ENCODE peak calls at places on chromosomes 3 and 15, in six cellular contexts. J is endodermal cell; Y is dorsolateral prefrontal cortex; T is GM12865; U is CD8-positive, alpha-beta T cell; K is naive thymus-derived CD4-positive, alpha-beta T cell. X is an unnamed sample.
A peak's percentile ranks its signal among the peaks of the same experiment; 100 is the strongest.

GRCh38 chr3:98596902-98597500 is 3.6 kb upstream of the CPOX start:
- DNase-seq in T (peak; percentile 67), K (peak; percentile 43), U (no peak), Y (no peak), J (no peak), X (no peak)

GRCh38 chr3:9986230-9986725 is 363 bp downstream of the EMC3 start:
- DNase-seq in Y (no peak), K (no peak), U (no peak), T (no peak), J (no peak), X (no peak)

GRCh38 chr3:149534671-149535394 is 60.3 kb downstream of the TM4SF4 start:
- DNase-seq in U (no peak), Y (peak; percentile 55), J (peak; percentile 70), K (no peak), T (no peak), X (peak; percentile 36)

GRCh38 chr3:72444642-72445223 is 403.5 kb downstream of the SHQ1 start:
- DNase-seq in Y (no peak), U (no peak), J (no peak), K (peak; percentile 34), T (peak; percentile 37), X (no peak)

GRCh38 chr3:42043116-42043796 is 47.9 kb upstream of the TRAK1 start:
- DNase-seq in J (peak; percentile 92), Y (no peak), K (no peak), T (no peak), U (no peak), X (no peak)

GRCh38 chr3:8549354-8549753 is 47.7 kb downstream of the LMCD1 start:
- DNase-seq in K (no peak), T (no peak), J (no peak), U (no peak), Y (no peak), X (no peak)

GRCh38 chr3:69209413-69209812 is 87.0 kb upstream of the LMOD3 start:
- DNase-seq in K (no peak), Y (no peak), J (no peak), T (no peak), U (no peak), X (no peak)

GRCh38 chr3:9293066-9293465 is 43.6 kb upstream of the SRGAP3 start:
- DNase-seq in U (no peak), J (no peak), K (no peak), T (no peak), Y (no peak), X (no peak)

GRCh38 chr15:62914461-62915079 is 128.0 kb upstream of the TPM1 start:
- DNase-seq in J (no peak), T (no peak), U (no peak), Y (no peak), K (no peak), X (no peak)

GRCh38 chr15:95690631-95691340 is 639.7 kb upstream of the NR2F2 start:
- DNase-seq in T (peak; percentile 64), K (no peak), J (no peak), U (no peak), Y (no peak), X (no peak)

GRCh38 chr3:100437879-100438622 is 36.7 kb downstream of the LNP1 start:
- DNase-seq in K (no peak), T (no peak), Y (no peak), J (no peak), U (no peak), X (no peak)

GRCh38 chr15:87619161-87619960 is 637.2 kb downstream of the NTRK3 start:
- DNase-seq in Y (no peak), U (no peak), K (no peak), T (no peak), J (peak; percentile 45), X (no peak)

DNA sequence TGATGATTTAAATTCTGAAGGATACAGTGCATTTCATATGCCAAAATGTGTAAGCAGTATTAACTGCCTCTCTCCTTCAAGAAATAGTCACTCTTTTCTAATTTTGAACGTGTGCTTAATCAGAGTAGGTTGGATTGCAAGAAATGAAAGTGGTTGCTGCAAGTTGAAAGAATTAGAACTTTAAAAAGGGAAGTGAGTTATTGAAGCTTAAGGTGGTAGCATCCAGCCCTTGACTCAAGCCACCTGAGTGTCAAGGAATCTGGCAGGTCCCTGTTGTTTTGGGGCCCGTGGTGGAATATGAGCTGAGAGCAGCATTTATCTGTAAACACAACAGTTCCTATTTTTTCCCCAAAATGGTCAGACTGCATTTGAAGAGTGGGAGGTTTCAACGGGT is 1.7 kb downstream of the ITPR1 start:
- DNase-seq in Y (no peak), K (no peak), U (no peak), T (peak; percentile 54), J (no peak), X (no peak)
- H3K4me3 ChIP-seq in Y (peak overlapping the region; percentile 74), K (peak overlapping the region; percentile 84), U (peak overlapping the region; percentile 97), T (peak overlapping the region; percentile 86), J (peak overlapping the region; percentile 93), X (peak overlapping the region; percentile 86)

DNA sequence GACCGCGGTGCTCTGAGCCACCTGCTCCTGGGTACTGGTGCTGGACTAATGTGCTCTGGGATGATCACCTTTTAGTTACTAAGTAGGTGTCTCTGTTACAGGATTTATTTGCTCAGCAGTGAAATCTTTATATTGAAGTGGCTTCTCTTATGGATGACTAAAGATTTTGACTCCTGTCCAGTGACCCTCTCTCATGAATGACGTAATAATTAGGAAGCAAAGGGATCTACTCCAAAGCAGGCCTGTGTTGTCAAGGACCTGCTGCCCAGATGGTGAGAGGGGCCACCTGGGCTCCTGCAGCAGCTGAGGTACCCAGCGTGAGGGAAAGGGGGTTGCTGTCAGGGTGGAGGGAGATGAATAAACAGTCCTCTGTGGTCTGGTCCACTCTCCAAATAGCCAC is 263.6 kb downstream of the GABRG3 start:
- DNase-seq in T (no peak), Y (no peak), J (no peak), K (no peak), U (no peak), X (no peak)
- H3K4me3 ChIP-seq in T (no peak overlapping the region), Y (no peak overlapping the region), J (no peak overlapping the region), K (no peak overlapping the region), U (no peak overlapping the region), X (no peak overlapping the region)

DNA sequence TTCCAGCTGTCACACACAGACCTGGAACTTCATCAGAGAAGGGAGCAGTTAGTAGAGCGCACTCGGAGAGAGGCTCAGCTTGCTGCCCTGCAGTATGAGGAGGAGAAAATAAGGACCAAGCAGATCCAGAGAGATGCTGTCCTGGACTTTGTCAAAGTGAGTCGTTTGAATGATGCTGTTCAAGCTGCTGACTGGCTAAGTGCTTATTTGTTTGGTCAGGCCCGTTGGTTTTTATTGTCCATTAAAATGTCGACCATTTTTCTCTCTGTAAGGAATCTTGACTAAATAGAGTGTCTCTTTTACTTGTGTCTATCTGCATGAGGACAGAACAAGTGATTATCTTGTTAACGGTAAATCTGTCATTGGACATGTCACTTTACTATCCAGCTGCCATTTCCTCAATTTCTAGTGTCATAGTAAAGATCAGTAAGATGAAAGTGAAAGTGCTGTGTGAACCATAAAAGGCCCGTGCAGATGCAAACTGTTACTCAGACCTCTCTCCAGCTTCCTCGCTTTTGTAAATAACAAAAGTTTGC is 56.9 kb downstream of the LRCH3 start:
- DNase-seq in J (no peak), Y (no peak), K (peak; percentile 65), U (no peak), T (peak; percentile 73), X (no peak)
- H3K4me3 ChIP-seq in J (no peak overlapping the region), Y (peak overlapping the region; percentile 53), K (peak overlapping the region; percentile 49), U (peak overlapping the region; percentile 24), T (peak overlapping the region; percentile 18), X (peak overlapping the region; percentile 13)

GRCh38 chr15:93087825-93088199 is 1.2 kb downstream of the RGMA start:
- DNase-seq in T (peak; percentile 63), Y (peak; percentile 78), U (peak; percentile 56), J (peak; percentile 94), K (peak; percentile 68), X (no peak)
- H3K4me3 ChIP-seq in T (no peak overlapping the region), Y (peak overlapping the region; percentile 68), U (peak overlapping the region; percentile 32), J (peak overlapping the region; percentile 89), K (peak overlapping the region; percentile 33), X (no peak overlapping the region)

X was measured in skeletal muscle cell.